ENCODE peak calls at places on chromosomes 1 and 21, in seven cellular contexts. B is bronchial epithelial cell, O is astrocyte of the spinal cord, P is adrenal gland, Y is AG04449, X is PC-3, T is neural progenitor cell. W is an unnamed sample.

GRCh38 chr1:108075055-108075454 is 110.1 kb upstream of the VAV3 start:
- DNase-seq in B (no peak), O (no peak), P (no peak), Y (no peak), X (no peak), T (no peak), W (no peak)

GRCh38 chr1:89637496-89637895 is 4.6 kb downstream of the LRRC8C start:
- DNase-seq in B (no peak), O (no peak), P (no peak), Y (no peak), X (no peak), T (no peak), W (no peak)

GRCh38 chr1:84582802-84583587 is 8.8 kb upstream of the CTBS start:
- DNase-seq in B (peak), O (no peak), P (no peak), Y (no peak), X (peak), T (peak), W (no peak)

GRCh38 chr1:14413809-14414208 is 184.7 kb upstream of the KAZN start:
- DNase-seq in B (no peak), O (peak), P (no peak), Y (peak), X (peak), T (no peak), W (peak)

GRCh38 chr21:39037807-39038405 is 145.3 kb downstream of the PSMG1 start:
- DNase-seq in B (peak), O (no peak), P (no peak), Y (no peak), X (no peak), T (peak), W (no peak)

GRCh38 chr1:185966487-185966886 is 232.3 kb downstream of the HMCN1 start:
- DNase-seq in B (no peak), O (peak), P (no peak), Y (no peak), X (no peak), T (no peak), W (no peak)

GRCh38 chr1:218347316-218347712 is 2.2 kb downstream of the TGFB2 start:
- DNase-seq in B (no peak), O (peak), P (no peak), Y (no peak), X (peak), T (peak), W (no peak)

GRCh38 chr1:21834094-21834493 is 22.0 kb downstream of the LDLRAD2 start:
- DNase-seq in B (peak), O (no peak), P (no peak), Y (no peak), X (no peak), T (no peak), W (no peak)

GRCh38 chr1:198679535-198680173 is 40.8 kb downstream of the PTPRC start:
- DNase-seq in B (no peak), O (no peak), P (no peak), Y (no peak), X (no peak), T (no peak), W (no peak)

GRCh38 chr1:228022571-228023293 is 15.9 kb downstream of the WNT3A start:
- DNase-seq in B (no peak), O (no peak), P (no peak), Y (no peak), X (no peak), T (no peak), W (no peak)

GRCh38 chr21:27580276-27580675 is 613.4 kb upstream of the ADAMTS5 start:
- DNase-seq in B (peak), O (peak), P (no peak), Y (no peak), X (peak), T (no peak), W (no peak)

GRCh38 chr1:78045850-78046778 is at the start of gene GIPC2:
- DNase-seq in B (no peak), O (peak), P (peak), Y (no peak), X (no peak), T (peak), W (no peak)
- H3K4me3 ChIP-seq in B (peak), O (peak), P (peak), Y (peak), X (no peak), T (peak), W (peak)

GRCh38 chr21:35559128-35559831 is 501.0 kb downstream of the SETD4 start:
- DNase-seq in B (peak), O (peak), P (peak), Y (peak), X (no peak), T (no peak), W (peak)
- TF ChIP-seq CTCF in B (no peak), O (no peak), P (no peak), Y (peak), X (no peak), T (no peak), W (peak)

DNA sequence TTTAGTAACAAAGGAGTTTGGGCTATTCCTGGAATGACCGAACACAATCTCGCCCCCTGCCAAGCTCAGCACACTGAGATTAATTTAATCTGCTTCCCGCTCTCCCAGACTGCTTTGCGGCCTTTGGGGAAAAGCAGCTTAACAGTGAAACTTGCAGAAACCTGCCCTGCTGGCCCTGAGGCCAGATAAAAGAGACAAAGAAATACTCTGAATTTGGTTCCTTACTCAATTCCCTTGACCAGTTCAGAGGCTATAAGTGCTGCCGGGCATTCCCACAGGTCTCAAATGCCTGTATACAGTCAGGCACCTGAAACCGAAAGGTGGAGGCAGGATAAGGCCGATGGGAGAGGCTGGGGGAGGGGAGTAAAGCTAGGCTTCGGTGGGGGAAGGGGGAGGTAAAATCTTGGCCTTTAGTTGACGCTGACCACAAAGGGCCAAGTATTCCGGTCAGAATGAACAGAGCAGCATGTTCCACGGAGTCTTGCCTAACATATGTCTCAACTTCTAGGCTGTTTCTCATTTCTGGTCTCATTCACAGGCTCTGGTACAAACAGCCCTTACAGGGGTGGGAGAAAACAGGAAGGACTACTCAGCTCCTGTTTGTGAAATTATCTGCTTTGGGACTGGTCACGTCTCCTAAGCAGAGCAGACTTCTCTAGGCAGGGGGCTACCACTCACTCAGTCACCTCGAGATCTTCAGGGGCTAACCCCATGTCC is 17.8 kb upstream of the A3GALT2 start:
- DNase-seq in B (peak), O (peak), P (peak), Y (no peak), X (no peak), T (peak), W (peak)
- H3K4me3 ChIP-seq in B (no peak), O (no peak), P (no peak), Y (no peak), X (no peak), T (peak), W (no peak)

GRCh38 chr21:43985690-43986251 is 26.3 kb upstream of the TRAPPC10 start:
- DNase-seq in B (no peak), O (no peak), P (no peak), Y (no peak), X (no peak), T (peak), W (no peak)
- TF ChIP-seq CTCF in B (no peak), O (no peak), P (no peak), Y (no peak), X (no peak), T (no peak), W (no peak)

GRCh38 chr1:41449326-41449921 is 35.1 kb downstream of the EDN2 start:
- DNase-seq in B (no peak), O (no peak), P (no peak), Y (no peak), X (no peak), T (no peak), W (no peak)

GRCh38 chr1:41448831-41449230 is 35.7 kb downstream of the EDN2 start:
- DNase-seq in B (no peak), O (no peak), P (no peak), Y (no peak), X (no peak), T (no peak), W (no peak)

GRCh38 chr1:41446851-41447610 is 37.5 kb downstream of the EDN2 start:
- DNase-seq in B (no peak), O (no peak), P (no peak), Y (no peak), X (no peak), T (no peak), W (no peak)

GRCh38 chr1:41450747-41451285 is 33.7 kb downstream of the EDN2 start:
- DNase-seq in B (peak), O (no peak), P (no peak), Y (no peak), X (no peak), T (no peak), W (no peak)

DNA sequence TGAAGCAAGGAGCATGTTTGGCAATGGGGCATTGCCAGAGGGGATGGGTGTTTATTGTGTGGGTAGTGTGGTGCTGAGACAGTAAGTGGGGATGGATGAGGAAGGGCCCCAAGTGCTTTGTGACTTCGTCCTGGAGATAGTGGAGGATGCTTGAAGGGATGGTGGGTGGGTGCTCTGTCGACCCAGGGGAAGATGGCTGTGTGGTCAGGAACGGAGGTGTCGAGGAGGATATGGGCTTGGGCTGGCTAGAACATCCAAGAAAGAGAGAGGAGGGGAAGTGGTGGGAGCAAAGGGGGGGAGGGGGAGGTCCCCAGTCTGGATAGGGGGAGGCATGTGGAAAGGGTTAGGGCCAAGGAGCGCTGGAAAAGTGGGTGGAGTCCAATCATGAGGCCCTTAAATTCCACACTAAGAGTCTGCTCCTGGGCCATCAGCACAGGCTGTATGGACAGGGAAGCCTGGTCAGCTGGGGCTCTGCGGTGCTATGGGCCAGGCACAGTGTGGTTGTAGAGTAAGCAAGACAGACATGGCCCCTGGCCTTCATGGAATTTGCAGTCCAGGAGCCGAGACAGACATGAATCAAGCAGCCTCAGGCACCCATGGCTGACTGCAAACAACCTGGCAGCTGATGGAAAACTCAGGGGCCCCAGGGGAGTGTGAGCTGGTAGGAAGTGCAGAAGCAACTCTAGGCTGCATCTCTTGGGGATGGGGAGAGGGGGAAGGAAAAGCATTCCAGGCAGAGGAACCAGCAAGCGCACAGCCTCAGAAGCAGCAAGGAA is 36.3 kb downstream of the EDN2 start:
- DNase-seq in B (peak), O (no peak), P (no peak), Y (no peak), X (no peak), T (no peak), W (no peak)
- H3K4me3 ChIP-seq in B (no peak), O (no peak), P (no peak), Y (no peak), X (no peak), T (no peak), W (no peak)